ENCODE peak calls at places on chromosomes 13 and 19, in five cellular contexts. F is hypothalamus; X is GM12892; U is stimulated activated CD4-positive, alpha-beta T cell treated with anti-CD3 and anti-CD28 coated beads, Interleukin-2, amount 100 ng/mL, for 24 hours; Z is EL. E is an unnamed sample.
A peak's percentile ranks its signal among the peaks of the same experiment; 100 is the strongest.

GRCh38 chr13:68128297-68128915 is 898.3 kb upstream of the PCDH9 start:
- DNase-seq in F (no peak), X (no peak), U (no peak), Z (no peak), E (no peak)

GRCh38 chr19:10193666-10194499 is 870 bp downstream of the DNMT1 start:
- DNase-seq in F (no peak), X (peak; percentile 38), U (peak; percentile 46), Z (peak; percentile 74), E (no peak)

GRCh38 chr19:12092065-12092867 is 27.7 kb downstream of the ZNF844 start:
- DNase-seq in F (peak; percentile 29), X (peak; percentile 86), U (peak; percentile 68), Z (peak; percentile 94), E (peak; percentile 71)

GRCh38 chr19:38844093-38844686 is 5.6 kb downstream of the HNRNPL start:
- DNase-seq in F (no peak), X (no peak), U (no peak), Z (no peak), E (no peak)

GRCh38 chr13:44109986-44110640 is 230.4 kb downstream of the LACC1 start:
- DNase-seq in F (no peak), X (no peak), U (no peak), Z (no peak), E (no peak)

GRCh38 chr13:98890186-98890585 is 87.7 kb downstream of the DOCK9 start:
- DNase-seq in F (peak; percentile 33), X (no peak), U (peak; percentile 59), Z (peak; percentile 49), E (peak; percentile 9)

GRCh38 chr13:93151277-93151676 is 75.3 kb upstream of the GPC6 start:
- DNase-seq in F (no peak), X (no peak), U (no peak), Z (peak; percentile 46), E (no peak)

GRCh38 chr13:51585234-51585672 is 991 bp downstream of the WDFY2 start:
- DNase-seq in F (no peak), X (no peak), U (no peak), Z (peak; percentile 25), E (no peak)

GRCh38 chr13:55244991-55245644 is 1895.6 kb upstream of the PRR20A start:
- DNase-seq in F (no peak), X (no peak), U (no peak), Z (no peak), E (no peak)

GRCh38 chr19:48510421-48511268 is 990 bp downstream of the LMTK3 start:
- DNase-seq in F (peak; percentile 86), X (peak; percentile 61), U (peak; percentile 82), Z (peak; percentile 57), E (peak; percentile 84)

GRCh38 chr19:14686411-14686810 is 3.4 kb upstream of the ZNF333 start:
- DNase-seq in F (no peak), X (no peak), U (peak; percentile 30), Z (no peak), E (no peak)

GRCh38 chr19:15812059-15812722 is 3.3 kb downstream of the OR10H1 start:
- DNase-seq in F (no peak), X (no peak), U (no peak), Z (no peak), E (no peak)

GRCh38 chr19:33813391-33814101 is 16.9 kb downstream of the KCTD15 start:
- DNase-seq in F (no peak), X (no peak), U (no peak), Z (no peak), E (peak; percentile 19)

GRCh38 chr13:29707876-29708543 is 112.5 kb upstream of the SLC7A1 start:
- DNase-seq in F (peak; percentile 3), X (peak; percentile 22), U (peak; percentile 51), Z (peak; percentile 70), E (no peak)

E was measured in frontal cortex.